ENCODE peak calls at places on chromosome 2, in five cellular contexts. W, Q, C, F and E are unnamed samples.

GRCh38 chr2:37561615-37562569 is 109.5 kb downstream of the CDC42EP3 start:
- DNase-seq in W (no peak), Q (peak), C (no peak), F (no peak), E (peak)

GRCh38 chr2:25306767-25307368 is 34.9 kb downstream of the DNMT3A start:
- DNase-seq in W (no peak), Q (no peak), C (no peak), F (no peak), E (no peak)

GRCh38 chr2:158097481-158097880 is 4.2 kb upstream of the UPP2 start:
- DNase-seq in W (no peak), Q (no peak), C (no peak), F (no peak), E (no peak)

GRCh38 chr2:16241166-16242160 is 301.1 kb downstream of the MYCN start:
- DNase-seq in W (no peak), Q (no peak), C (no peak), F (no peak), E (no peak)

GRCh38 chr2:228318218-228318617 is 136.7 kb upstream of the SPHKAP start:
- DNase-seq in W (no peak), Q (no peak), C (peak), F (no peak), E (peak)

GRCh38 chr2:18991177-18992168 is 366.9 kb downstream of the OSR1 start:
- DNase-seq in W (no peak), Q (peak), C (peak), F (peak), E (peak)

GRCh38 chr2:102743259-102743658 is 18.6 kb upstream of the TMEM182 start:
- DNase-seq in W (no peak), Q (no peak), C (no peak), F (no peak), E (no peak)

GRCh38 chr2:140349695-140350094 is 1569.5 kb upstream of the NXPH2 start:
- DNase-seq in W (no peak), Q (no peak), C (no peak), F (no peak), E (no peak)

DNA sequence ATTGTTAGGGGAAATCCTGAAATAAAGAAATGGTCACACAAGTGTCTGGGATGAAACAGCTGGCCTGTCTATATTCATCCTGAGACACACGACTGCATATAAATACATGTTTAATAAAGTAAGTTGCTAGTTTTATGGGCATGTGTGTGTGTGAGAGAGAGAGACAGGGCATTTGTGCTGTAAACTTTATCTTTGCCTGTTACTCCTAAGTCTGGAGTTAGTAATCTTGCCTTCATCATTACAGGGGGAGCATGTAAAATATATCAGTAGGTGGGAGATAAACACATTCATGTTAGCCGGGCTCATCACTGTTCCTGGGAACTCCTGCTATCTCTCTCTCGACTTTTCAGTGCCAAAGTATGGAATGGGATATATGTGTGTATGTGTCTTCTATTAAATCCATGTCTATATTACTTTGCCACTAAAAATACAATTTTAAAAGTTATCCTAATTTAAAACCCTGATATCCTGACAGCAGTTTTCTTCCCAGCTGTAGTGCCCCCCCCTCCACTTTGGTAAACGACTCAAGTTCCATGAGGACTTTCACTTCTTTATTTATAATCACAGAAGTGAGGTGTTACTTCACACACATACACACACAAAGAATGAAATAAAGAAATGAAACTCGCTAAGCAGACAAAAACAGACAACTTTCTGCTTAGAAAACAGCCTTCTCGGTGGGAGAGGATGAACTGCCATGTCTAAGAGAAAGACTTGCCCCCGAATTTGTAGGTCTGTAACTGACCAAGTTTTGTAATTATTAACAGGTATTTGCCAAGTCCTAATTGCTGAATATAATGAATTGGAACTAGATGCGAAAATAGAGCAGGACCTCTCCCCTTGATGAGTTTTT is 949 bp downstream of the ZEB2 start:
- DNase-seq in W (no peak), Q (no peak), C (no peak), F (no peak), E (no peak)
- TF ChIP-seq POLR2A in W (no peak), Q (no peak), C (peak), F (no peak), E (no peak)

GRCh38 chr2:64859208-64860161 is 129.7 kb upstream of the SLC1A4 start:
- DNase-seq in W (peak), Q (peak), C (peak), F (peak), E (peak)
- TF ChIP-seq POLR2A in W (no peak), Q (no peak), C (peak), F (peak), E (peak)

GRCh38 chr2:192060161-192060560 is 134.6 kb downstream of the TMEFF2 start:
- DNase-seq in W (no peak), Q (no peak), C (no peak), F (no peak), E (no peak)
- TF ChIP-seq POLR2A in W (no peak), Q (no peak), C (no peak), F (no peak), E (no peak)

GRCh38 chr2:120620025-120620793 is 115.5 kb upstream of the GLI2 start:
- DNase-seq in W (no peak), Q (peak), C (no peak), F (no peak), E (peak)
- TF ChIP-seq POLR2A in W (no peak), Q (no peak), C (no peak), F (no peak), E (no peak)

DNA sequence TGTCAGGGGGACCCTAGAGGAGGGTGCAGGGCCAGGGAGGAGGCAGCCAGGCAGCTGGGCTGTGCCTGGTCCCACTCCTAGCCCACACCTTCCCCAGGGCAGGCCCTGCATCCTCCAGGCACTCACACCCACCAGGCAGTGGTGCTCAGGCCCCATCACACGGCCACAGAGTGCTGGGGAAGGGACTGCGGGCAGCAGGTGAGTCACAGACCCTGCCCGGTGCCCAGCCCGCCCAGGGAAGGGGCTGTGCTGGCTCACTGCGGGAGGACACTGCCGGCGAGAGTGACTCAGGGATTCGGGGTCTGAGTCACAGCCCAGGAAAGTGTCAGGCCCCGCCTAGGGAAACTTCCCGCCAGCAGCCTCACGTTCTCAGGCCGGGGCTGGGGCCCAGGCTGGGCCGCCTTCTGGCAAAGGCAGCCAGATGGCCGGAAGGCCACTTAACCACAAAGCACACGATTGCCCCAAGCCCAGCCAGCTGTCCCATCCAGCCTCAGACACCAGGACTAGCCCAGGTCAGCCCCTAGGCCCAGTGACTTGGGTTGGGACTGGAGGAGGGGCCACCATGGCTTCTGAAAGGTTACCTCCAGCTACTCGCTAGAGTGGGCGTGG is 42.2 kb downstream of the BIN1 start:
- DNase-seq in W (peak), Q (peak), C (peak), F (peak), E (peak)
- TF ChIP-seq POLR2A in W (no peak), Q (peak), C (no peak), F (no peak), E (no peak)

GRCh38 chr2:142621287-142621686 is 256.2 kb upstream of the KYNU start:
- DNase-seq in W (no peak), Q (no peak), C (no peak), F (no peak), E (no peak)

GRCh38 chr2:142617461-142617860 is 260.0 kb upstream of the KYNU start:
- DNase-seq in W (no peak), Q (no peak), C (no peak), F (no peak), E (no peak)

DNA sequence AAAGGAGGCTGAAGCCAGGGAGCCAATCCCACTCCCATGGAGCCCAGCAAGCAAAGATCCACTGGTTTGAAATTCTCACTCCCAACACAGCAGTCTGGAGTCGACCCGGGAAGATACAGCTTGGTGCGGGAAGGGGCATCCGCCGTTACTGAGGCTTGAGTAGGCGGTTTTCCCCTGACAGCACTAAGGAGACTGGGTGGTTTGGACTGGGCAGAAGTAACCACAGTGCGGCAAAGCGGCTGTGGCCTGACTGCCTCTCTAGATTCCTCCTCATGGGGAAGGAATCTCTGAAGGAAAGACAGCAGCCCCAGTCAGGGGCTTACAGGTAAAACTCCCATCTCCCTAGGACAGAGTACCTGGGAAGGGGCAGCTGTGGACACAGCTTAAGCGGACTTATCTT is 261.6 kb upstream of the KYNU start:
- DNase-seq in W (no peak), Q (no peak), C (no peak), F (no peak), E (no peak)
- TF ChIP-seq POLR2A in W (no peak), Q (no peak), C (no peak), F (no peak), E (no peak)

GRCh38 chr2:69202323-69202722 is 184.7 kb downstream of the GFPT1 start:
- DNase-seq in W (no peak), Q (no peak), C (no peak), F (no peak), E (no peak)

GRCh38 chr2:69205076-69205475 is 182.0 kb downstream of the GFPT1 start:
- DNase-seq in W (no peak), Q (no peak), C (no peak), F (no peak), E (no peak)

GRCh38 chr2:69205491-69205890 is 181.5 kb downstream of the GFPT1 start:
- DNase-seq in W (no peak), Q (no peak), C (no peak), F (no peak), E (no peak)

GRCh38 chr2:69204654-69205053 is 182.4 kb downstream of the GFPT1 start:
- DNase-seq in W (no peak), Q (no peak), C (no peak), F (no peak), E (no peak)

DNA sequence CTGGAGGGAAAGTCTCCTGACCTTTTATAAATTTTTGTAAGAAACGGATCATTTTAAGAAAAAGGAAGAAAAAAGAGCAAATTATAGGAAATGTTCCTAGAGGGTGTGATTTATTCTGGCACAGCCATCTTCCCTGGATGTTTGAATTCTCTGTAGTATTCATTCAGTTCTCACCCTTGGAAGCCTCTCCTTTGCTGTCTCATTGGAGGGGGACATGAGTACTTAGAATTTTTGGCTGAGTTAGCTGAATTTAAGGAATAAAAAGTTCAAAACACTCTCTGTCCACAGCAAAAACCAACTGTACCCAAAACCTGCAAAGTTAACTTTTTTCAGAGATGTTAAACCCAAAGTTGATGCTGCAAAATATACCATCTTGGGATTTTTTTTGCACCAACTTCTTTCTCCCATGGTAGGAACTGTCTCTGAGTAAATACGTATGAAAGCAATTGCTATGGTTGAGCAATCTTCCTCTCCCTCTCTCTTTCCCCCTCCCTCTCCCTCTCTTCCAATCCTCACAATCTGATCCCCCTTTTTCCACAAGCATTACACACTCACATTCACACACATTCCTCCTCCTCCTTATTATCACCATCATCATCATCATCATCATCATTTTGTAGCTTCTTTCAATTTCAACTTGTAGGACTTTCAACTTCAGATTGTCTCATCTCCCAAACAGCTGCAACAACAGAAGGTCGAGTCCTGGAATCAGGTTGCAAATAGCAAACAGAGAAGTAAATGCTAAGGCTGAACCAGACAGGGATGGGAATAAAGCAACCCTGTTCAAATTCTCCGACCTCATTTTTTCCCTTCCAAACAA is 183.7 kb downstream of the GFPT1 start:
- DNase-seq in W (no peak), Q (no peak), C (no peak), F (no peak), E (no peak)
- TF ChIP-seq POLR2A in W (no peak), Q (no peak), C (no peak), F (no peak), E (no peak)

GRCh38 chr2:3377279-3377611 is 373 bp downstream of the EIPR1 start:
- DNase-seq in W (no peak), Q (peak), C (no peak), F (no peak), E (peak)

GRCh38 chr2:3377612-3378432 is at the start of gene EIPR1:
- DNase-seq in W (peak), Q (peak), C (peak), F (peak), E (peak)

GRCh38 chr2:3376821-3377220 is 797 bp downstream of the EIPR1 start:
- DNase-seq in W (no peak), Q (no peak), C (no peak), F (no peak), E (no peak)

GRCh38 chr2:3379339-3379646 is 201 bp upstream of the TRAPPC12 start:
- DNase-seq in W (no peak), Q (no peak), C (no peak), F (no peak), E (no peak)

GRCh38 chr2:3379647-3380534 is at the start of gene TRAPPC12:
- DNase-seq in W (peak), Q (peak), C (peak), F (peak), E (peak)
- TF ChIP-seq POLR2A in W (no peak), Q (peak), C (peak), F (peak), E (peak)

GRCh38 chr2:160269803-160270570 is 69.9 kb upstream of the ITGB6 start:
- DNase-seq in W (peak), Q (peak), C (peak), F (peak), E (peak)
- TF ChIP-seq POLR2A in W (no peak), Q (no peak), C (peak), F (peak), E (peak)